ENCODE peak calls at places on chromosomes 3 and 15, in nine cellular contexts. Z is GM23338, T is GM12878, J is K562, A is HCT116, P is HepG2, Q is SK-N-SH, X is HL-60, U is Panc1. S is an unnamed sample.

GRCh38 chr3:53202331-53203015 is 41.5 kb downstream of the PRKCD start:
- DNase-seq in Z (peak), P (no peak), U (no peak), X (no peak), Q (no peak), A (no peak), J (no peak), T (no peak), S (no peak)

GRCh38 chr3:118057086-118057485 is 977.6 kb downstream of the IGSF11 start:
- DNase-seq in Q (no peak), Z (no peak), J (no peak), A (no peak), T (no peak), U (no peak), X (no peak), P (no peak), S (no peak)

GRCh38 chr3:43426388-43426787 is 140.0 kb downstream of the SNRK start:
- DNase-seq in Z (no peak), X (no peak), T (no peak), Q (peak), A (no peak), P (no peak), J (no peak), U (no peak), S (no peak)

GRCh38 chr15:70741677-70742293 is 21.6 kb downstream of the UACA start:
- DNase-seq in U (peak), T (no peak), A (peak), X (peak), Z (no peak), J (no peak), P (peak), Q (no peak), S (peak)

GRCh38 chr15:35023794-35024193 is 35.7 kb upstream of the ZNF770 start:
- DNase-seq in U (no peak), A (no peak), T (no peak), P (no peak), X (peak), J (no peak), Z (peak), Q (no peak), S (no peak)

GRCh38 chr3:12932347-12932746 is 91.0 kb upstream of the RPL32 start:
- DNase-seq in X (no peak), Q (no peak), P (no peak), Z (no peak), T (no peak), A (no peak), U (no peak), J (no peak), S (no peak)

GRCh38 chr15:31104048-31104447 is 2.5 kb upstream of the TRPM1 start:
- DNase-seq in X (no peak), J (no peak), P (no peak), A (no peak), Z (no peak), T (no peak), U (no peak), Q (no peak), S (no peak)

GRCh38 chr3:102235679-102236078 is 199.1 kb upstream of the ZPLD1 start:
- DNase-seq in U (no peak), J (no peak), P (peak), A (no peak), Z (peak), T (no peak), Q (no peak), X (no peak), S (peak)

GRCh38 chr15:39399600-39399999 is 181.3 kb upstream of the THBS1 start:
- DNase-seq in T (no peak), Z (no peak), X (no peak), P (no peak), J (no peak), A (no peak), Q (no peak), U (no peak), S (no peak)

GRCh38 chr15:69713726-69714559 is 261.3 kb downstream of the RPLP1 start:
- DNase-seq in Q (no peak), U (no peak), X (no peak), T (peak), J (no peak), Z (no peak), P (no peak), A (no peak), S (no peak)

GRCh38 chr15:77504310-77504709 is 83.6 kb downstream of the HMG20A start:
- DNase-seq in Q (no peak), P (no peak), X (peak), Z (no peak), T (no peak), A (no peak), J (no peak), U (no peak), S (no peak)

GRCh38 chr3:196756738-196757137 is 17.1 kb downstream of the PAK2 start:
- DNase-seq in Q (no peak), A (no peak), J (no peak), T (no peak), P (no peak), X (no peak), Z (no peak), U (no peak), S (no peak)

GRCh38 chr3:4983739-4984510 is 4.7 kb downstream of the BHLHE40 start:
- DNase-seq in X (no peak), J (peak), Q (no peak), Z (no peak), U (no peak), T (peak), A (peak), P (no peak), S (peak)

GRCh38 chr15:91075761-91076160 is 24.3 kb upstream of the SV2B start:
- DNase-seq in X (no peak), Z (no peak), Q (peak), U (no peak), A (no peak), P (no peak), J (no peak), T (no peak), S (no peak)

GRCh38 chr15:28956491-28956890 is 70.7 kb downstream of the APBA2 start:
- DNase-seq in X (no peak), J (no peak), P (no peak), Z (no peak), T (no peak), Q (no peak), U (no peak), A (no peak), S (no peak)

GRCh38 chr3:141399200-141399599 is 30.9 kb downstream of the ZBTB38 start:
- DNase-seq in A (no peak), Z (no peak), X (no peak), P (no peak), J (no peak), T (no peak), Q (no peak), U (no peak), S (no peak)

GRCh38 chr3:197595470-197596185 is 39.9 kb upstream of the BDH1 start:
- DNase-seq in P (no peak), Q (no peak), T (no peak), U (no peak), X (no peak), A (no peak), Z (no peak), J (no peak), S (no peak)

GRCh38 chr15:63945838-63946298 is 100.4 kb downstream of the DAPK2 start:
- DNase-seq in T (no peak), U (no peak), X (no peak), J (no peak), A (no peak), Q (no peak), Z (peak), P (peak), S (no peak)

GRCh38 chr3:147838650-147839049 is 429.5 kb downstream of the ZIC1 start:
- DNase-seq in Z (peak), U (no peak), Q (no peak), A (peak), P (no peak), T (no peak), X (no peak), J (no peak), S (no peak)

GRCh38 chr15:53359038-53359437 is 400.4 kb downstream of the WDR72 start:
- DNase-seq in P (no peak), Q (no peak), X (no peak), T (no peak), J (no peak), U (no peak), Z (no peak), A (no peak), S (no peak)

DNA sequence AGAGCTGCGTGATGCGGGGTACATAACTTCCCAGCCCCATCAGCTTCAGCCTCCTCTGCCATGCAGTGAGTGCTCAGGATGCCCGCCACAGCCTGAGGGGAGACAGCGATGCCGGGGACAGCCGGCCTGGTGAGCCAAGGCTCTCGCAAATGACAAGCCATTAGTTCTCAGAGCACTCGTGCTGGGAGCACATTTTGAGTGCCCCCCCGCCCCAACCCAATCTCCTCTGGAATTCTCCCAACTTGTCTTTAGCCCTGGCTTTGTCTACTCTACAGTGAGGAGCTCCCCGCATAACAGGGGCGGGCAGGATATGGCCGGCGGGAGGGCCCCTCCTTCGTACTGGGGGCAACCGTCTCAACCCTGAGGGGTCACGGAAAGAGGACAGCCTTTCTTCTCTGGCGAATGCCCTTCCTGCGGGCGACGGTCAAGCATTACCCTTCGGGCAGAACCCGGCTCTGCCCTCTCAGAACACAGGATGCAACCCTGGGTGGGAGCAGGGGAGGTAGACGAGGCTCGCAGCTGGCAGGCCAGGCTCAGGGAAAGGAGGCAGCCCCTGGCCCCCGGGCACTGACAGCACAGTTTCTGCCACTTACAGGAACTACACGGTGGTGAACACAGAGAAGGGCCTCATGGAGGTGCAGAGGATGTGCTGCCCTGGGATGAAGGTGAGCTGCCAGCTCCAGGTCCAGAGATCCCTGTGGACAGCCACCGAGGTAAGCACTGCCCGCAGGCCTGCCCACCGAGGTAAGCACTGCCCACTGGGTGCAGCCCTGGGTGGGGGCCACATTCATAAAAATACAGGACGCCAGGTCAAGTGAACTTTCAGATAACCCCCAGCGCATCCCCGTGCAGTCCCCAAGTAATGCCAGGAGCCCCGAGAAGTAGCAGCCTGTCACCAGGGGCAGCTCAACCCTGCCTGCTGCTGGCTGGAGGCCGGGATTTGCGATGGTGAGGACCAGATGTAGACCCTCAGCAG is 141.7 kb downstream of the LRRK1 start:
- DNase-seq in Z (no peak), P (no peak), X (no peak), Q (no peak), A (no peak), T (no peak), U (no peak), J (no peak), S (no peak)
- TF ChIP-seq REST in Z (no peak), P (no peak), X (no peak), Q (no peak), A (no peak), T (no peak), U (no peak), J (no peak), S (no peak)

GRCh38 chr15:90040618-90041017 is 39.5 kb downstream of the ZNF710 start:
- DNase-seq in P (no peak), U (no peak), A (no peak), Q (no peak), J (no peak), Z (no peak), X (no peak), T (no peak), S (no peak)
- TF ChIP-seq REST in P (no peak), U (no peak), A (no peak), Q (no peak), J (no peak), Z (no peak), X (no peak), T (no peak), S (no peak)

DNA sequence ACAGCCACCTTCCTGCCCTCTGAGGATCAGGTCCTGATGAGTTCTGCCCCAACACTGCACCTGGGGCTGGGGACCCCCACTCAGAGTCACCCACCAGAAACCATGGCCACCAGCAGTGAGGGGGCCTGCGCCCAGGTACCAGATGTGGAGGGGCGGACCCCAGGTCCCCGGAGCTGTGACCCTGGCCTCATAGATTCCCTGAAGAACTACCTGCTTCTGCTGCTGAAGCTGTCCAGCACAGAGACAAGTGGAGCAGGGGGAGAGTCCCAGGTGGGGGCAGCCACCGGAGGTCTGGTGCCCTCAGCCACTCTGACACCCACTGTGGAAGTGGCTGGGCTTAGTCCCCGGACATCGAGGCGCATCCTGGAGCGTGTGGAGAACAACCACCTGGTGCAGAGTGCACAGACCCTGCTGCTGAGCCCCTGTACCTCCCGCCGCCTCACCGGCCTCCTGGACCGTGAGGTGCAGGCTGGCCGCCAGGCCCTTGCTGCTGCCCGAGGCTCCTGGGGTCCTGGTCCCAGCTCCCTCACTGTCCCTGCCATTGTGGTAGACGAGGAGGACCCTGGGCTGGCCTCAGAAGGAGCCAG is 27.0 kb upstream of the SLC28A1 start:
- DNase-seq in J (no peak), P (no peak), Q (no peak), U (no peak), Z (no peak), A (no peak), T (no peak), X (no peak), S (no peak)
- TF ChIP-seq REST in J (no peak), P (no peak), Q (no peak), U (no peak), Z (no peak), A (no peak), T (no peak), X (no peak), S (no peak)

GRCh38 chr15:66844041-66844746 is 142.2 kb downstream of the SMAD6 start:
- DNase-seq in A (no peak), U (no peak), X (no peak), Z (no peak), T (no peak), Q (no peak), J (no peak), P (no peak), S (no peak)

GRCh38 chr15:66844747-66845145 is 142.7 kb downstream of the SMAD6 start:
- DNase-seq in J (no peak), Z (no peak), X (no peak), T (no peak), U (no peak), A (no peak), P (no peak), Q (no peak), S (no peak)

GRCh38 chr15:66846031-66846430 is 144.0 kb downstream of the SMAD6 start:
- DNase-seq in A (no peak), Z (no peak), U (no peak), P (no peak), T (no peak), X (no peak), Q (no peak), J (no peak), S (no peak)

GRCh38 chr15:66846811-66847210 is 144.8 kb downstream of the SMAD6 start:
- DNase-seq in X (no peak), T (no peak), Q (no peak), A (no peak), J (no peak), U (no peak), Z (no peak), P (no peak), S (no peak)

GRCh38 chr15:66845266-66845785 is 143.3 kb downstream of the SMAD6 start:
- DNase-seq in A (no peak), T (no peak), J (no peak), X (no peak), U (no peak), Z (no peak), Q (no peak), P (no peak), S (no peak)
- TF ChIP-seq REST in A (no peak), T (no peak), J (no peak), X (no peak), U (no peak), Z (no peak), Q (no peak), P (no peak), S (no peak)

GRCh38 chr3:41365973-41366372 is 166.7 kb downstream of the CTNNB1 start:
- DNase-seq in J (no peak), P (no peak), Z (peak), Q (no peak), X (no peak), A (no peak), T (no peak), U (no peak), S (no peak)

GRCh38 chr3:41364736-41365135 is 165.4 kb downstream of the CTNNB1 start:
- DNase-seq in U (no peak), T (no peak), Z (peak), P (no peak), X (no peak), Q (no peak), A (no peak), J (no peak), S (no peak)

GRCh38 chr3:41363830-41364523 is 164.7 kb downstream of the CTNNB1 start:
- DNase-seq in X (no peak), U (no peak), P (peak), Q (no peak), Z (no peak), T (no peak), A (no peak), J (no peak), S (no peak)

GRCh38 chr3:41357271-41357670 is 158.0 kb downstream of the CTNNB1 start:
- DNase-seq in T (no peak), Z (no peak), A (no peak), U (no peak), P (no peak), J (no peak), X (no peak), Q (no peak), S (no peak)

DNA sequence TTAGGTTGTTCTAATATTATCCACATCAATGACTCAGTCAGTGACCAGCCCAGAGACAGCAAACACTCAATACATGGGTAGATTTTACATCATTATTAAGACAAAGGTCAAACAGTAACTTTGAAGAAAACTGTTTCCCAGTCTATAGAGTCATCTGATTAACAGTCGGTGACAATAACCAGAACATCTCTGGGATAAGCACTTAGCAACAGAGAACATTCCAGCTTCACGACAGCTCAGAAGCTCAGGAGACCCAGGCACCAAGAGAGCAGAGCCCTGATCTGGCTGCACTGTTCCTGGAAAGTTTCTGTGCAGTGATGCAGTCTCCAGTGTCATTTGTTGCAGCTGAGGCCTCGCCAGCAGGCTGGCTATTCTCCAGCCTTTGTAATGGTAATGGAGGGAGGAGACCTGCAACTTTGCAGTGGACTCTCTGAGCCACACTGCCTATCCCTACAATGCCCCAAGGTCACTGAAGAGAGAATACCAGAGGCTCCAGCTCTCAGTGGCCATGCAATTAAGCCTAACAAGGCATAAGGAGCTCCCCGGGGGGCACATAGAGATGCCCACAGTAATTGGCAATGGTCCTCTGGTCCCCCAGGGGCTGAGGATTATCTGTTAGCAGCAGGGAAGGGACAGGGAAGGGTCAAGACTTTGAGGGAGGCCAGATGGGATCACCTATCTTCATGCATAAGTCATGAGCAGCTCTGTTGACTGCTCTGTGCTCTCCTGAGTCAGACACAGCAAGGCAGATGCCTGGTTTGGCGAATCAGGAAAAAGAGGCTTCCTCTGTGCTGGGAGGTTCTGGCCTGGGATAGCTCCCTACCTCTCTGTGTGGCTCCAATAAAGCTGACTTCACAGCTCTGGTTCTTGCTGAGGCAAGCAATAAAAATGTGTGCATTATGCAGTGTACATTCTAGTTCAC is 163.6 kb downstream of the CTNNB1 start:
- DNase-seq in Z (peak), J (no peak), U (no peak), A (no peak), P (peak), Q (peak), X (no peak), T (no peak), S (no peak)
- TF ChIP-seq REST in Z (no peak), J (no peak), U (no peak), A (no peak), P (no peak), Q (no peak), X (no peak), T (no peak), S (no peak)

S was measured in A549.